ENCODE peak calls at places on chromosomes 2 and 18, in four cellular contexts. One of them, this sample, is unnamed.

GRCh38 chr2:200624660-200625059 is 38.8 kb downstream of the AOX1 start:
- DNase-seq in left colon: no peak
- DNase-seq in left lung: no peak
- DNase-seq in activated CD8-positive, alpha-beta T cell treated with anti-CD3 and anti-CD28 coated beads for 36 hours: no peak
- DNase-seq in this sample: no peak

GRCh38 chr2:173290518-173290917 is 64.2 kb upstream of the CDCA7 start:
- DNase-seq in left colon: no peak
- DNase-seq in activated CD8-positive, alpha-beta T cell treated with anti-CD3 and anti-CD28 coated beads for 36 hours: no peak
- DNase-seq in left lung: no peak
- DNase-seq in this sample: no peak

GRCh38 chr2:145623136-145623535 is 1103.2 kb upstream of the ZEB2 start:
- DNase-seq in left lung: no peak
- DNase-seq in left colon: no peak
- DNase-seq in activated CD8-positive, alpha-beta T cell treated with anti-CD3 and anti-CD28 coated beads for 36 hours: no peak
- DNase-seq in this sample: no peak

GRCh38 chr2:38076250-38076709 is 329 bp upstream of the CYP1B1 start:
- DNase-seq in left lung: peak
- DNase-seq in activated CD8-positive, alpha-beta T cell treated with anti-CD3 and anti-CD28 coated beads for 36 hours: peak
- DNase-seq in left colon: peak
- DNase-seq in this sample: peak

GRCh38 chr2:44805391-44805790 is 136.1 kb upstream of the SIX3 start:
- DNase-seq in left colon: no peak
- DNase-seq in left lung: no peak
- DNase-seq in activated CD8-positive, alpha-beta T cell treated with anti-CD3 and anti-CD28 coated beads for 36 hours: no peak
- DNase-seq in this sample: no peak

GRCh38 chr2:234678721-234679120 is 181.8 kb upstream of the ARL4C start:
- DNase-seq in left colon: no peak
- DNase-seq in activated CD8-positive, alpha-beta T cell treated with anti-CD3 and anti-CD28 coated beads for 36 hours: no peak
- DNase-seq in left lung: no peak
- DNase-seq in this sample: no peak

GRCh38 chr18:27860701-27861107 is 316.2 kb downstream of the CDH2 start:
- DNase-seq in left lung: no peak
- DNase-seq in activated CD8-positive, alpha-beta T cell treated with anti-CD3 and anti-CD28 coated beads for 36 hours: no peak
- DNase-seq in left colon: no peak
- DNase-seq in this sample: no peak

GRCh38 chr2:71796174-71796592 is 342.8 kb downstream of the DYSF start:
- DNase-seq in left lung: no peak
- DNase-seq in left colon: no peak
- DNase-seq in activated CD8-positive, alpha-beta T cell treated with anti-CD3 and anti-CD28 coated beads for 36 hours: no peak
- DNase-seq in this sample: no peak

This sample was measured in CD14-positive monocyte.